ENCODE peak calls at places on chromosomes 5 and 9, in four cellular contexts. X is HCT116, J is esophagus squamous epithelium, K is ovary. F is an unnamed sample.

GRCh38 chr5:96125335-96125891 is 163.8 kb upstream of the ELL2 start:
- DNase-seq in X (no peak), J (no peak), K (no peak), F (no peak)

GRCh38 chr9:13181652-13182051 is 97.8 kb downstream of the MPDZ start:
- DNase-seq in X (no peak), J (no peak), K (no peak), F (no peak)

GRCh38 chr5:90558344-90559192 is at the start of gene ADGRV1:
- DNase-seq in X (peak; percentile 86), J (no peak), K (peak; percentile 34), F (peak; percentile 73)

GRCh38 chr5:169873642-169874041 is 106.7 kb downstream of the INSYN2B start:
- DNase-seq in X (no peak), J (no peak), K (no peak), F (no peak)

GRCh38 chr5:98492258-98492657 is 281.2 kb upstream of the RGMB start:
- DNase-seq in X (no peak), J (no peak), K (no peak), F (no peak)

GRCh38 chr9:124278054-124278540 is 20.3 kb downstream of the NEK6 start:
- DNase-seq in X (no peak), J (no peak), K (no peak), F (no peak)

GRCh38 chr9:131801811-131802210 is 61.9 kb upstream of the RAPGEF1 start:
- DNase-seq in X (no peak), J (no peak), K (no peak), F (no peak)

GRCh38 chr5:98483301-98483700 is 290.2 kb upstream of the RGMB start:
- DNase-seq in X (no peak), J (no peak), K (no peak), F (no peak)

GRCh38 chr5:151107738-151108520 is 27.1 kb upstream of the TNIP1 start:
- DNase-seq in X (no peak), J (no peak), K (no peak), F (peak; percentile 52)

GRCh38 chr5:148729182-148729581 is 74.9 kb upstream of the HTR4 start:
- DNase-seq in X (no peak), J (no peak), K (no peak), F (no peak)

GRCh38 chr5:117473075-117473595 is 898.5 kb upstream of the SEMA6A start:
- DNase-seq in X (no peak), J (no peak), K (no peak), F (no peak)

GRCh38 chr5:172642046-172642409 is 965 bp downstream of the NEURL1B start:
- DNase-seq in X (no peak), J (no peak), K (no peak), F (no peak)

GRCh38 chr5:135240781-135241360 is 158.2 kb downstream of the MACROH2A1 start:
- DNase-seq in X (no peak), J (no peak), K (no peak), F (no peak)

GRCh38 chr9:137619240-137620090 is 660 bp downstream of the EHMT1 start:
- DNase-seq in X (no peak), J (no peak), K (peak; percentile 61), F (no peak)

GRCh38 chr9:122302541-122302940 is 37.9 kb downstream of the MRRF start:
- DNase-seq in X (no peak), J (no peak), K (no peak), F (no peak)

GRCh38 chr5:112684737-112685136 is 52.9 kb upstream of the APC start:
- DNase-seq in X (no peak), J (no peak), K (no peak), F (no peak)

GRCh38 chr5:136082390-136083193 is 50.1 kb upstream of the SMAD5 start:
- DNase-seq in X (peak; percentile 57), J (no peak), K (peak; percentile 85), F (peak; percentile 67)

GRCh38 chr9:36037580-36038169 is 962 bp downstream of the RECK start:
- DNase-seq in X (no peak), J (no peak), K (no peak), F (no peak)

GRCh38 chr9:90326219-90326618 is 316.4 kb downstream of the DIRAS2 start:
- DNase-seq in X (no peak), J (no peak), K (no peak), F (no peak)

GRCh38 chr5:67414712-67415111 is 218.1 kb upstream of the CD180 start:
- DNase-seq in X (no peak), J (no peak), K (no peak), F (no peak)

GRCh38 chr9:130183133-130183762 is 11.0 kb downstream of the NCS1 start:
- DNase-seq in X (no peak), J (no peak), K (no peak), F (no peak)

GRCh38 chr9:131704195-131704983 is 35.5 kb downstream of the RAPGEF1 start:
- DNase-seq in X (no peak), J (no peak), K (no peak), F (no peak)

GRCh38 chr9:125747765-125748510 is 765 bp downstream of the PBX3 start:
- DNase-seq in X (no peak), J (no peak), K (peak; percentile 56), F (peak; percentile 27)

GRCh38 chr5:27010646-27011045 is 27.7 kb downstream of the CDH9 start:
- DNase-seq in X (no peak), J (no peak), K (no peak), F (no peak)

GRCh38 chr9:21392270-21392669 is 7.1 kb upstream of the IFNA2 start:
- DNase-seq in X (peak; percentile 80), J (no peak), K (no peak), F (no peak)

GRCh38 chr5:114744406-114744805 is 382.5 kb downstream of the KCNN2 start:
- DNase-seq in X (no peak), J (no peak), K (no peak), F (no peak)

GRCh38 chr9:28951945-28952344 is 1378.7 kb upstream of the C9orf72 start:
- DNase-seq in X (no peak), J (no peak), K (no peak), F (no peak)

GRCh38 chr5:56175465-56175864 is 57.7 kb downstream of the ANKRD55 start:
- DNase-seq in X (peak; percentile 13), J (no peak), K (no peak), F (no peak)

GRCh38 chr9:96008502-96009222 is 133.2 kb downstream of the ERCC6L2 start:
- DNase-seq in X (no peak), J (no peak), K (no peak), F (no peak)

GRCh38 chr5:145554399-145554798 is 280.7 kb downstream of the PRELID2 start:
- DNase-seq in X (peak; percentile 48), J (no peak), K (no peak), F (no peak)

GRCh38 chr9:129473523-129474244 is 147.2 kb downstream of the C9orf50 start:
- DNase-seq in X (no peak), J (no peak), K (peak; percentile 76), F (no peak)

GRCh38 chr5:96279796-96280542 is 153.1 kb downstream of the PCSK1 start:
- DNase-seq in X (no peak), J (no peak), K (no peak), F (no peak)

GRCh38 chr5:67813879-67814539 is 401.5 kb upstream of the PIK3R1 start:
- DNase-seq in X (no peak), J (no peak), K (no peak), F (no peak)

GRCh38 chr9:136565075-136565721 is 19.4 kb upstream of the NOTCH1 start:
- DNase-seq in X (no peak), J (no peak), K (peak; percentile 71), F (no peak)
- H3K4me1 ChIP-seq in X (peaks cover 16% of the 10 kb centered on the region), J (peaks cover 67% of the 10 kb centered on the region), K (peaks cover 27% of the 10 kb centered on the region), F (peaks cover 7% of the 10 kb centered on the region)

GRCh38 chr5:119070578-119070827 is 384 bp upstream of the DMXL1 start:
- DNase-seq in X (no peak), J (peak; percentile 83), K (no peak), F (no peak)

GRCh38 chr5:119071573-119071874 is 637 bp downstream of the DMXL1 start:
- DNase-seq in X (no peak), J (peak; percentile 17), K (no peak), F (no peak)

GRCh38 chr5:119070828-119071572 is at the start of gene DMXL1:
- DNase-seq in X (peak; percentile 99), J (peak; percentile 96), K (peak; percentile 98), F (peak; percentile 100)

GRCh38 chr5:119063579-119064379 is 7.1 kb upstream of the DMXL1 start:
- DNase-seq in X (no peak), J (no peak), K (no peak), F (peak; percentile 12)

DNA sequence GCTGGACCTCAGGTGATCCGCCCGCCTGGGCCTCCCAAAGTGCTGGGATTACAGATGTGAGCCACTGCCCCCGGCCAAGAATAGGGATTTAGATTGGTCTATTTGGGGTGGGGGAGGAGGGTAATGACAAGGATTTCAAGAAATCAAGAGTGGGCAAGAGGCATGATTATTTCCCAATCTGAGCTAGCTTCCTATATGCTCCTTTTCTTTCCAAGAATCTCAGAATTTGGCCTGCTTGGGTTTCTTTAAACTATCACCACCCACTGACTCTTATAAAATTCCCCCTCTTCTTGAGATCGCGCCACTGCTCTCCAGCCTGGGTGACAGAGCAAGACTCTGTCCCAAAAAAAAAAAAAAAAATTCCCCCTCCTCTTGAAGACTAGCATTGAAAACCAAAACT is 3.5 kb upstream of the DMXL1 start:
- DNase-seq in X (no peak), J (no peak), K (no peak), F (no peak)
- TF ChIP-seq POLR2A in X (no peak), J (no peak), K (no peak), F (no peak)

DNA sequence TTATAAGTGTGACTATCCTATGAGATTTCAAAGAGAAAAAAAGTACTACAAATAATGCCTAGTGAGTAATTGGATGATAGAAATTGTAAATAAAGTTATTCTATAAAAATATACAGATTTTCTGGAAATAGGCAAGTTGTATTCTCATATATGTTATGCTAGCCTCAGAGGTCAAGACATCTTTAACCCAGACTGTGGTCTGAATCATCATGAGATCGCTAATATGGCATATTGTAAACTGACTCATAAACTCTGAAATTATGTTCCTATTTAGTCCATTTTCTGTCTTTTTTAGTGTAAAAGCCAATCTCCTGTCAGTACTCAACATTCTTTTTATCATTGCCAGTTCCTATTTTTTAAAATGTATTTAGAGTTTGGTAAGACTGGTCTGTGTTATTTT is 14.2 kb downstream of the LOX start:
- DNase-seq in X (no peak), J (no peak), K (no peak), F (no peak)
- H3K4me1 ChIP-seq in X (no peaks in the 10 kb centered on the region), J (no peaks in the 10 kb centered on the region), K (no peaks in the 10 kb centered on the region), F (no peaks in the 10 kb centered on the region)

GRCh38 chr9:37413311-37413710 is 9.2 kb upstream of the GRHPR start:
- DNase-seq in X (no peak), J (no peak), K (no peak), F (no peak)

GRCh38 chr9:37408933-37409710 is 13.4 kb upstream of the GRHPR start:
- DNase-seq in X (no peak), J (peak; percentile 56), K (no peak), F (no peak)

GRCh38 chr9:37410969-37411785 is 11.3 kb upstream of the GRHPR start:
- DNase-seq in X (no peak), J (no peak), K (no peak), F (no peak)

GRCh38 chr9:37412431-37413151 is 9.9 kb upstream of the GRHPR start:
- DNase-seq in X (no peak), J (no peak), K (no peak), F (no peak)

DNA sequence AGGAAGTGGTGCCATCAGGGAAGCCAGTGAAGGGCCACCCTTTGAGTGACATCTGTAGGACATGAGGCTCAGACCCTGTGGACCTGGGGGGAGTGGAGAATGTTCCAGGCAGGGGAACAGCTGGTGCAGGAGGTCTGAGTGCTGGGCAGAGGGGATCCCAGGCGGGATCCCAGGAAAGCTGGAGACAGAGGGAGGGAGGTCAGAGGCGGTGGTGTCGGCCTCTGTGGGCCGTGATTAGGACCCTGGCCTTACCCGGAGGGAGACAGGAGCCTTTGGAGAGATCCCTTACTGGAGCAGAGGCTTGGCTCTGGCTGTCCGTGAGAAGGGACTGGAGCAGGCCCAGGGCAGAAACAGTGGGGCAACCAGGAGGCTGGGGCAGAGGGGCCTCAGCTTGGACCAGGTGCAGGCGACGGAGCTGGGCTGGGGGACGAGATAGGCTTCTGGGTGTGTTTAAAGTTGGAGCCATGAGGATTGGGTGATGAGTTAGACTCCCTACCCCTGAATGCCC is 12.1 kb upstream of the GRHPR start:
- DNase-seq in X (no peak), J (no peak), K (no peak), F (no peak)
- TF ChIP-seq POLR2A in X (no peak), J (no peak), K (no peak), F (no peak)